ENCODE peak calls at places on chromosomes 11 and 22, in ten cellular contexts. L is Peyer's patch, D is heart right ventricle, E is transverse colon, S is testis, A is astrocyte, G is cardiac muscle cell, P is tibial nerve, H is PC-3, O is endodermal cell. Z is an unnamed sample.

GRCh38 chr11:86537541-86538222 is 134.7 kb downstream of the ME3 start:
- DNase-seq in G (peak; percentile 54), A (no peak), O (no peak), P (no peak), L (no peak), S (no peak), D (no peak), E (no peak), H (no peak), Z (no peak)

GRCh38 chr11:61955031-61955415 is 4.9 kb downstream of the BEST1 start:
- DNase-seq in P (no peak), E (peak; percentile 49), O (peak; percentile 89), G (peak; percentile 57), H (no peak), S (peak; percentile 71), L (no peak), A (peak; percentile 40), D (peak; percentile 57), Z (peak; percentile 95)

GRCh38 chr11:88651556-88651955 is 314.0 kb upstream of the CTSC start:
- DNase-seq in A (no peak), G (no peak), D (no peak), E (no peak), H (no peak), P (no peak), L (no peak), S (no peak), O (no peak), Z (no peak)

GRCh38 chr22:17779286-17780115 is 5.2 kb upstream of the BID start:
- DNase-seq in O (no peak), L (no peak), G (no peak), H (no peak), S (no peak), D (no peak), P (no peak), A (no peak), E (no peak), Z (no peak)

GRCh38 chr11:126046796-126047195 is 15.9 kb downstream of the CDON start:
- DNase-seq in L (no peak), A (no peak), S (no peak), E (no peak), G (no peak), P (no peak), H (no peak), D (no peak), O (no peak), Z (no peak)

GRCh38 chr11:1881442-1882264 is 10.0 kb downstream of the PRR33 start:
- DNase-seq in D (peak; percentile 78), L (no peak), P (no peak), S (no peak), A (no peak), G (no peak), E (no peak), O (no peak), H (no peak), Z (no peak)

GRCh38 chr22:42769574-42770447 is 49.1 kb upstream of the A4GALT start:
- DNase-seq in D (peak; percentile 61), P (peak; percentile 49), O (no peak), G (no peak), L (peak; percentile 65), E (peak; percentile 54), A (peak; percentile 89), H (no peak), S (peak; percentile 80), Z (no peak)

GRCh38 chr11:64251986-64252837 is 882 bp downstream of the PLCB3 start:
- DNase-seq in L (peak; percentile 89), A (no peak), S (peak; percentile 46), H (peak; percentile 77), O (peak; percentile 72), E (peak; percentile 89), G (no peak), D (peak; percentile 60), P (no peak), Z (peak; percentile 49)

GRCh38 chr22:26327306-26327705 is 101.8 kb upstream of the ASPHD2 start:
- DNase-seq in E (no peak), A (no peak), O (no peak), G (no peak), D (no peak), H (no peak), L (no peak), S (no peak), P (no peak), Z (no peak)
- H3K27me3 ChIP-seq in E (peaks cover 7% of the 10 kb centered on the region), A (peaks cover 5% of the 10 kb centered on the region), O (no peaks in the 10 kb centered on the region), G (peaks cover 2% of the 10 kb centered on the region), D (no peaks in the 10 kb centered on the region), H (no peaks in the 10 kb centered on the region), L (no peaks in the 10 kb centered on the region), S (no peaks in the 10 kb centered on the region), P (no peaks in the 10 kb centered on the region), Z (peaks cover 35% of the 10 kb centered on the region)

GRCh38 chr22:20085651-20086050 is 5.6 kb downstream of the DGCR8 start:
- DNase-seq in S (no peak), G (no peak), H (no peak), D (no peak), E (no peak), A (no peak), O (no peak), L (peak; percentile 32), P (no peak), Z (no peak)

GRCh38 chr22:20084547-20085413 is 4.7 kb downstream of the DGCR8 start:
- DNase-seq in E (no peak), A (no peak), G (peak; percentile 70), H (no peak), L (peak; percentile 44), P (no peak), D (no peak), S (peak; percentile 55), O (peak; percentile 92), Z (peak; percentile 8)

GRCh38 chr22:20083157-20083890 is 3.3 kb downstream of the DGCR8 start:
- DNase-seq in P (no peak), G (no peak), A (no peak), D (no peak), O (peak; percentile 68), S (no peak), H (no peak), L (no peak), E (no peak), Z (no peak)

GRCh38 chr22:20086101-20086599 is 6.1 kb downstream of the DGCR8 start:
- DNase-seq in G (no peak), H (no peak), S (no peak), O (no peak), P (no peak), D (no peak), A (no peak), E (no peak), L (peak; percentile 30), Z (no peak)

DNA sequence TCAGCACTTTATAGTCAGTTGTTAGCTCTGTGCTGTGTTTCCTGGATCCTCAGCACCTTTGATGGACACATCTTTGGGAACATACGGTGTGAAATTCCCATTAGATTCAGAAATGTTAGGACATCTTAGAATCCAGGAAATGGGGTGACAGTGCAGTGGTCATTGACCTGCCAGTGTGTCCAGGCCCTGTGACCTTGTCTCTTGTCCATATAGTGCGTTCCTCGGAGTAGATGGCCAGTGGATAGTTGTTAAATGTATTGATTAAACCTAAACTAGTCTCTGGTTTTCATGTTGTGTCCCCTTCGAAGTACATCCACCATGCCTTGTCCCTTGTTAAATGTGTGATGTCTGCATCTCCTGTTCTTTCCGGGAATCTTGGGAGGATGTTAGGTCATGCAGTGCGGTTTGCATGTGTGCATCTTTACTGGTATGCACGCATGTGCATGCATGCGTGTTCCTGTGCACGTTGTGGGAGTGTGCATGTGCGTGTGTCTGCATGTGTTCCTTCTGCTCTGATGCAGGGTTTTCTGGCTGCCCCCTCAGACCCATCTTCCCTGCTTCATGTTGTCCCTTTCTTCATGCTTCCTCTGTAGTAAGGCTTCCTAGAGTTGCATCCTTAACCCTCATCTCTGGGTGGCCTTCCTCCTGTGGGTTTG is 4.0 kb downstream of the DGCR8 start:
- DNase-seq in H (no peak), S (no peak), L (no peak), P (no peak), O (no peak), E (no peak), A (no peak), G (no peak), D (no peak), Z (no peak)
- H3K4me1 ChIP-seq in H (peaks cover 17% of the 10 kb centered on the region), S (peaks cover 37% of the 10 kb centered on the region), L (peaks cover 7% of the 10 kb centered on the region), P (no peaks in the 10 kb centered on the region), O (peaks cover 4% of the 10 kb centered on the region), E (peaks cover 49% of the 10 kb centered on the region), A (peaks cover 17% of the 10 kb centered on the region), G (peaks cover 19% of the 10 kb centered on the region), D (peaks cover 46% of the 10 kb centered on the region), Z (peaks cover 22% of the 10 kb centered on the region)

GRCh38 chr22:46056169-46057041 is 79.4 kb upstream of the WNT7B start:
- DNase-seq in E (peak; percentile 14), A (peak; percentile 63), S (peak; percentile 38), P (peak; percentile 34), O (peak; percentile 38), G (no peak), D (no peak), H (peak; percentile 36), L (peak; percentile 51), Z (peak; percentile 67)

GRCh38 chr22:46057762-46058420 is 80.9 kb upstream of the WNT7B start:
- DNase-seq in S (peak; percentile 54), E (peak; percentile 55), P (peak; percentile 53), H (peak; percentile 84), D (peak; percentile 78), L (peak; percentile 47), O (peak; percentile 21), G (no peak), A (peak; percentile 59), Z (peak; percentile 83)

GRCh38 chr22:46055851-46056168 is 78.8 kb upstream of the WNT7B start:
- DNase-seq in A (no peak), D (no peak), E (no peak), O (no peak), L (no peak), P (no peak), G (no peak), H (no peak), S (no peak), Z (no peak)

GRCh38 chr22:46058591-46059519 is 81.9 kb upstream of the WNT7B start:
- DNase-seq in E (peak; percentile 9), S (peak; percentile 17), P (peak; percentile 12), D (peak; percentile 30), L (peak; percentile 47), H (peak; percentile 35), G (no peak), O (peak; percentile 32), A (peak; percentile 39), Z (peak; percentile 48)

DNA sequence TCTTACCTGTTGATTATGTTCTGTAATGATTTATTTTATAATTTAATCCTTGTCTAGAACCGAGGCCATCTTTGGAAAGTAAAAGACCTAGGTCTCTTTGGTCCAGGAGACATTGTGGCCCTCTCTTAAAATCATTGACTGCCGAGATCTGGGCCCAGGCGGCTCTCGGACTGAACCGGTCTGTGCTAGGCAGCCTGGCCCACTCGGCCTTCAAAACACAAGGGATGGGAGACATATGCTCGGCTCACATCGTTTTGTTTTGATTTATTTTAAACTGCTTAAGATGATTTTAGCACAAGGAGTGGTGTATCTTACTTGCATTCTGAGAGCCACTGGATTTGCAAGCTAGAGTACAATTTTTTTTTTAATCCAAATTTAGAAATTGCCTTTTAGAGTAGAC is 80.2 kb upstream of the WNT7B start:
- DNase-seq in L (peak; percentile 36), O (no peak), D (no peak), P (peak; percentile 17), A (peak; percentile 48), G (no peak), H (peak; percentile 32), S (peak; percentile 43), E (peak; percentile 10), Z (peak; percentile 60)
- H3K4me3 ChIP-seq in L (no peak overlapping the region), O (no peak overlapping the region), D (peak overlapping the region; percentile 87), P (peak overlapping the region; percentile 77), A (peak overlapping the region; percentile 31), G (no peak overlapping the region), H (peak overlapping the region; percentile 74), S (no peak overlapping the region), E (no peak overlapping the region), Z (peak overlapping the region; percentile 87)

GRCh38 chr11:130418210-130418609 is 10.2 kb downstream of the ADAMTS8 start:
- DNase-seq in P (no peak), O (no peak), D (no peak), L (no peak), E (no peak), H (no peak), S (no peak), G (no peak), A (no peak), Z (no peak)

GRCh38 chr11:130416537-130416896 is 11.9 kb downstream of the ADAMTS8 start:
- DNase-seq in G (no peak), A (no peak), L (no peak), S (no peak), H (no peak), O (no peak), P (no peak), E (no peak), D (no peak), Z (no peak)

GRCh38 chr11:130416906-130417305 is 11.5 kb downstream of the ADAMTS8 start:
- DNase-seq in P (no peak), G (no peak), A (no peak), L (no peak), D (no peak), H (no peak), O (no peak), E (no peak), S (no peak), Z (no peak)

GRCh38 chr11:130420478-130421198 is 7.8 kb downstream of the ADAMTS8 start:
- DNase-seq in O (no peak), H (no peak), S (no peak), G (no peak), P (no peak), A (no peak), E (no peak), L (no peak), D (no peak), Z (no peak)

GRCh38 chr11:130418756-130419155 is 9.7 kb downstream of the ADAMTS8 start:
- DNase-seq in O (no peak), H (no peak), D (no peak), E (no peak), S (no peak), G (no peak), P (no peak), A (no peak), L (no peak), Z (no peak)
- H3K27me3 ChIP-seq in O (no peaks in the 10 kb centered on the region), H (peaks cover 24% of the 10 kb centered on the region), D (no peaks in the 10 kb centered on the region), E (no peaks in the 10 kb centered on the region), S (no peaks in the 10 kb centered on the region), G (no peaks in the 10 kb centered on the region), P (no peaks in the 10 kb centered on the region), A (peaks cover 26% of the 10 kb centered on the region), L (no peaks in the 10 kb centered on the region), Z (no peaks in the 10 kb centered on the region)